ENCODE peak calls at places on chromosomes 1 and 21, in ten cellular contexts. One of them, this sample, is unnamed.

GRCh38 chr1:50978144-50978851 is 8.3 kb downstream of the CDKN2C start:
- DNase-seq in Caki2: peak
- DNase-seq in tibial artery: peak
- DNase-seq in Right ventricle myocardium superior: peak
- DNase-seq in NCI-H1694 treated with DMSO at 0.1 percent for 48 hours: peak
- DNase-seq in upper lobe of right lung: peak
- DNase-seq in HCEC 1CT: peak
- DNase-seq in NCI-H510A treated with DMSO at 0.1 percent for 48 hours: peak
- DNase-seq in stimulated activated CD4-positive, alpha-beta T cell treated with anti-CD3 and anti-CD28 coated beads, Interleukin-12 subunit alpha, Interleukin-12 subunit beta, amount 100 ng/mL, for 48 hours: no peak
- DNase-seq in T47D: peak
- DNase-seq in this sample: peak

GRCh38 chr1:197360068-197360467 is 92.0 kb downstream of the CRB1 start:
- DNase-seq in stimulated activated CD4-positive, alpha-beta T cell treated with anti-CD3 and anti-CD28 coated beads, Interleukin-12 subunit alpha, Interleukin-12 subunit beta, amount 100 ng/mL, for 48 hours: no peak
- DNase-seq in Right ventricle myocardium superior: no peak
- DNase-seq in T47D: no peak
- DNase-seq in HCEC 1CT: no peak
- DNase-seq in upper lobe of right lung: no peak
- DNase-seq in NCI-H1694 treated with DMSO at 0.1 percent for 48 hours: peak
- DNase-seq in NCI-H510A treated with DMSO at 0.1 percent for 48 hours: no peak
- DNase-seq in Caki2: no peak
- DNase-seq in tibial artery: no peak
- DNase-seq in this sample: no peak

GRCh38 chr1:51518033-51518729 is 885 bp downstream of the EPS15 start:
- DNase-seq in tibial artery: peak
- DNase-seq in HCEC 1CT: peak
- DNase-seq in Right ventricle myocardium superior: peak
- DNase-seq in stimulated activated CD4-positive, alpha-beta T cell treated with anti-CD3 and anti-CD28 coated beads, Interleukin-12 subunit alpha, Interleukin-12 subunit beta, amount 100 ng/mL, for 48 hours: no peak
- DNase-seq in Caki2: peak
- DNase-seq in T47D: peak
- DNase-seq in NCI-H510A treated with DMSO at 0.1 percent for 48 hours: peak
- DNase-seq in NCI-H1694 treated with DMSO at 0.1 percent for 48 hours: no peak
- DNase-seq in upper lobe of right lung: peak
- DNase-seq in this sample: peak

GRCh38 chr1:7589080-7589735 is 181.9 kb upstream of the VAMP3 start:
- DNase-seq in NCI-H510A treated with DMSO at 0.1 percent for 48 hours: no peak
- DNase-seq in T47D: no peak
- DNase-seq in Caki2: no peak
- DNase-seq in tibial artery: no peak
- DNase-seq in stimulated activated CD4-positive, alpha-beta T cell treated with anti-CD3 and anti-CD28 coated beads, Interleukin-12 subunit alpha, Interleukin-12 subunit beta, amount 100 ng/mL, for 48 hours: no peak
- DNase-seq in Right ventricle myocardium superior: peak
- DNase-seq in NCI-H1694 treated with DMSO at 0.1 percent for 48 hours: no peak
- DNase-seq in HCEC 1CT: no peak
- DNase-seq in upper lobe of right lung: peak
- DNase-seq in this sample: no peak

GRCh38 chr1:215146252-215146975 is 63.9 kb downstream of the KCNK2 start:
- DNase-seq in NCI-H510A treated with DMSO at 0.1 percent for 48 hours: peak
- DNase-seq in stimulated activated CD4-positive, alpha-beta T cell treated with anti-CD3 and anti-CD28 coated beads, Interleukin-12 subunit alpha, Interleukin-12 subunit beta, amount 100 ng/mL, for 48 hours: no peak
- DNase-seq in Right ventricle myocardium superior: no peak
- DNase-seq in NCI-H1694 treated with DMSO at 0.1 percent for 48 hours: peak
- DNase-seq in T47D: no peak
- DNase-seq in upper lobe of right lung: no peak
- DNase-seq in tibial artery: no peak
- DNase-seq in Caki2: peak
- DNase-seq in HCEC 1CT: peak
- DNase-seq in this sample: peak

GRCh38 chr1:99745061-99745460 is 21.4 kb downstream of the FRRS1 start:
- DNase-seq in upper lobe of right lung: no peak
- DNase-seq in HCEC 1CT: no peak
- DNase-seq in Caki2: no peak
- DNase-seq in stimulated activated CD4-positive, alpha-beta T cell treated with anti-CD3 and anti-CD28 coated beads, Interleukin-12 subunit alpha, Interleukin-12 subunit beta, amount 100 ng/mL, for 48 hours: no peak
- DNase-seq in NCI-H510A treated with DMSO at 0.1 percent for 48 hours: no peak
- DNase-seq in tibial artery: no peak
- DNase-seq in Right ventricle myocardium superior: no peak
- DNase-seq in T47D: no peak
- DNase-seq in NCI-H1694 treated with DMSO at 0.1 percent for 48 hours: no peak
- DNase-seq in this sample: no peak

GRCh38 chr1:104238991-104239390 is 489.3 kb downstream of the AMY1C start:
- DNase-seq in HCEC 1CT: no peak
- DNase-seq in stimulated activated CD4-positive, alpha-beta T cell treated with anti-CD3 and anti-CD28 coated beads, Interleukin-12 subunit alpha, Interleukin-12 subunit beta, amount 100 ng/mL, for 48 hours: no peak
- DNase-seq in NCI-H1694 treated with DMSO at 0.1 percent for 48 hours: no peak
- DNase-seq in T47D: no peak
- DNase-seq in upper lobe of right lung: no peak
- DNase-seq in tibial artery: no peak
- DNase-seq in Right ventricle myocardium superior: no peak
- DNase-seq in Caki2: no peak
- DNase-seq in NCI-H510A treated with DMSO at 0.1 percent for 48 hours: no peak
- DNase-seq in this sample: no peak

GRCh38 chr1:56550132-56550531 is 29.2 kb downstream of the PLPP3 start:
- DNase-seq in T47D: no peak
- DNase-seq in tibial artery: no peak
- DNase-seq in stimulated activated CD4-positive, alpha-beta T cell treated with anti-CD3 and anti-CD28 coated beads, Interleukin-12 subunit alpha, Interleukin-12 subunit beta, amount 100 ng/mL, for 48 hours: no peak
- DNase-seq in Right ventricle myocardium superior: no peak
- DNase-seq in upper lobe of right lung: no peak
- DNase-seq in Caki2: no peak
- DNase-seq in NCI-H1694 treated with DMSO at 0.1 percent for 48 hours: no peak
- DNase-seq in HCEC 1CT: no peak
- DNase-seq in NCI-H510A treated with DMSO at 0.1 percent for 48 hours: no peak
- DNase-seq in this sample: no peak

GRCh38 chr21:41317458-41317857 is 857 bp downstream of the FAM3B start:
- DNase-seq in HCEC 1CT: no peak
- DNase-seq in stimulated activated CD4-positive, alpha-beta T cell treated with anti-CD3 and anti-CD28 coated beads, Interleukin-12 subunit alpha, Interleukin-12 subunit beta, amount 100 ng/mL, for 48 hours: no peak
- DNase-seq in NCI-H1694 treated with DMSO at 0.1 percent for 48 hours: no peak
- DNase-seq in upper lobe of right lung: no peak
- DNase-seq in Caki2: no peak
- DNase-seq in NCI-H510A treated with DMSO at 0.1 percent for 48 hours: peak
- DNase-seq in Right ventricle myocardium superior: no peak
- DNase-seq in T47D: no peak
- DNase-seq in tibial artery: no peak
- DNase-seq in this sample: no peak

GRCh38 chr1:152487871-152488270 is 22.7 kb upstream of the LCE5A start:
- DNase-seq in upper lobe of right lung: no peak
- DNase-seq in HCEC 1CT: no peak
- DNase-seq in Right ventricle myocardium superior: no peak
- DNase-seq in NCI-H510A treated with DMSO at 0.1 percent for 48 hours: no peak
- DNase-seq in NCI-H1694 treated with DMSO at 0.1 percent for 48 hours: no peak
- DNase-seq in Caki2: no peak
- DNase-seq in T47D: no peak
- DNase-seq in stimulated activated CD4-positive, alpha-beta T cell treated with anti-CD3 and anti-CD28 coated beads, Interleukin-12 subunit alpha, Interleukin-12 subunit beta, amount 100 ng/mL, for 48 hours: no peak
- DNase-seq in tibial artery: no peak
- DNase-seq in this sample: no peak

GRCh38 chr1:182114627-182115023 is 53.1 kb upstream of the ZNF648 start:
- DNase-seq in HCEC 1CT: no peak
- DNase-seq in Right ventricle myocardium superior: no peak
- DNase-seq in upper lobe of right lung: no peak
- DNase-seq in Caki2: no peak
- DNase-seq in tibial artery: no peak
- DNase-seq in NCI-H1694 treated with DMSO at 0.1 percent for 48 hours: no peak
- DNase-seq in T47D: no peak
- DNase-seq in stimulated activated CD4-positive, alpha-beta T cell treated with anti-CD3 and anti-CD28 coated beads, Interleukin-12 subunit alpha, Interleukin-12 subunit beta, amount 100 ng/mL, for 48 hours: no peak
- DNase-seq in NCI-H510A treated with DMSO at 0.1 percent for 48 hours: no peak
- DNase-seq in this sample: no peak

GRCh38 chr1:912740-913301 is 10.9 kb upstream of the SAMD11 start:
- DNase-seq in HCEC 1CT: no peak
- DNase-seq in stimulated activated CD4-positive, alpha-beta T cell treated with anti-CD3 and anti-CD28 coated beads, Interleukin-12 subunit alpha, Interleukin-12 subunit beta, amount 100 ng/mL, for 48 hours: no peak
- DNase-seq in tibial artery: peak
- DNase-seq in Caki2: peak
- DNase-seq in upper lobe of right lung: peak
- DNase-seq in NCI-H1694 treated with DMSO at 0.1 percent for 48 hours: no peak
- DNase-seq in Right ventricle myocardium superior: peak
- DNase-seq in NCI-H510A treated with DMSO at 0.1 percent for 48 hours: no peak
- DNase-seq in T47D: no peak
- DNase-seq in this sample: no peak

GRCh38 chr1:208298593-208299233 is 54.5 kb upstream of the PLXNA2 start:
- DNase-seq in tibial artery: peak
- DNase-seq in NCI-H510A treated with DMSO at 0.1 percent for 48 hours: peak
- DNase-seq in T47D: no peak
- DNase-seq in Caki2: no peak
- DNase-seq in stimulated activated CD4-positive, alpha-beta T cell treated with anti-CD3 and anti-CD28 coated beads, Interleukin-12 subunit alpha, Interleukin-12 subunit beta, amount 100 ng/mL, for 48 hours: no peak
- DNase-seq in NCI-H1694 treated with DMSO at 0.1 percent for 48 hours: peak
- DNase-seq in Right ventricle myocardium superior: peak
- DNase-seq in HCEC 1CT: no peak
- DNase-seq in upper lobe of right lung: peak
- DNase-seq in this sample: no peak

GRCh38 chr1:111907321-111907720 is 82.1 kb downstream of the KCND3 start:
- DNase-seq in HCEC 1CT: no peak
- DNase-seq in T47D: no peak
- DNase-seq in stimulated activated CD4-positive, alpha-beta T cell treated with anti-CD3 and anti-CD28 coated beads, Interleukin-12 subunit alpha, Interleukin-12 subunit beta, amount 100 ng/mL, for 48 hours: no peak
- DNase-seq in upper lobe of right lung: no peak
- DNase-seq in NCI-H510A treated with DMSO at 0.1 percent for 48 hours: no peak
- DNase-seq in NCI-H1694 treated with DMSO at 0.1 percent for 48 hours: peak
- DNase-seq in tibial artery: no peak
- DNase-seq in Caki2: no peak
- DNase-seq in Right ventricle myocardium superior: no peak
- DNase-seq in this sample: no peak

GRCh38 chr1:109370712-109371270 is 26.9 kb downstream of the SORT1 start:
- DNase-seq in T47D: no peak
- DNase-seq in Right ventricle myocardium superior: no peak
- DNase-seq in HCEC 1CT: peak
- DNase-seq in tibial artery: no peak
- DNase-seq in NCI-H1694 treated with DMSO at 0.1 percent for 48 hours: no peak
- DNase-seq in stimulated activated CD4-positive, alpha-beta T cell treated with anti-CD3 and anti-CD28 coated beads, Interleukin-12 subunit alpha, Interleukin-12 subunit beta, amount 100 ng/mL, for 48 hours: no peak
- DNase-seq in upper lobe of right lung: no peak
- DNase-seq in Caki2: no peak
- DNase-seq in NCI-H510A treated with DMSO at 0.1 percent for 48 hours: no peak
- DNase-seq in this sample: peak

GRCh38 chr1:17419626-17420328 is 19.7 kb downstream of the RCC2 start:
- DNase-seq in T47D: peak
- DNase-seq in upper lobe of right lung: peak
- DNase-seq in Right ventricle myocardium superior: peak
- DNase-seq in tibial artery: peak
- DNase-seq in HCEC 1CT: peak
- DNase-seq in NCI-H1694 treated with DMSO at 0.1 percent for 48 hours: peak
- DNase-seq in NCI-H510A treated with DMSO at 0.1 percent for 48 hours: peak
- DNase-seq in Caki2: peak
- DNase-seq in stimulated activated CD4-positive, alpha-beta T cell treated with anti-CD3 and anti-CD28 coated beads, Interleukin-12 subunit alpha, Interleukin-12 subunit beta, amount 100 ng/mL, for 48 hours: peak
- DNase-seq in this sample: peak

GRCh38 chr1:187264995-187265602 is 436.4 kb downstream of the PLA2G4A start:
- DNase-seq in T47D: peak
- DNase-seq in Right ventricle myocardium superior: no peak
- DNase-seq in NCI-H1694 treated with DMSO at 0.1 percent for 48 hours: peak
- DNase-seq in upper lobe of right lung: no peak
- DNase-seq in HCEC 1CT: peak
- DNase-seq in tibial artery: no peak
- DNase-seq in Caki2: peak
- DNase-seq in NCI-H510A treated with DMSO at 0.1 percent for 48 hours: peak
- DNase-seq in stimulated activated CD4-positive, alpha-beta T cell treated with anti-CD3 and anti-CD28 coated beads, Interleukin-12 subunit alpha, Interleukin-12 subunit beta, amount 100 ng/mL, for 48 hours: no peak
- DNase-seq in this sample: peak

GRCh38 chr21:28738882-28739281 is 253.8 kb downstream of the LTN1 start:
- DNase-seq in T47D: no peak
- DNase-seq in Caki2: no peak
- DNase-seq in upper lobe of right lung: no peak
- DNase-seq in stimulated activated CD4-positive, alpha-beta T cell treated with anti-CD3 and anti-CD28 coated beads, Interleukin-12 subunit alpha, Interleukin-12 subunit beta, amount 100 ng/mL, for 48 hours: no peak
- DNase-seq in NCI-H510A treated with DMSO at 0.1 percent for 48 hours: no peak
- DNase-seq in NCI-H1694 treated with DMSO at 0.1 percent for 48 hours: no peak
- DNase-seq in tibial artery: no peak
- DNase-seq in Right ventricle myocardium superior: no peak
- DNase-seq in HCEC 1CT: no peak
- DNase-seq in this sample: peak

GRCh38 chr1:111516008-111516535 is 12.6 kb upstream of the ADORA3 start:
- DNase-seq in NCI-H510A treated with DMSO at 0.1 percent for 48 hours: no peak
- DNase-seq in stimulated activated CD4-positive, alpha-beta T cell treated with anti-CD3 and anti-CD28 coated beads, Interleukin-12 subunit alpha, Interleukin-12 subunit beta, amount 100 ng/mL, for 48 hours: no peak
- DNase-seq in T47D: no peak
- DNase-seq in tibial artery: peak
- DNase-seq in Caki2: no peak
- DNase-seq in upper lobe of right lung: peak
- DNase-seq in HCEC 1CT: peak
- DNase-seq in NCI-H1694 treated with DMSO at 0.1 percent for 48 hours: no peak
- DNase-seq in Right ventricle myocardium superior: peak
- DNase-seq in this sample: peak

GRCh38 chr1:21801100-21801499 is 11.0 kb upstream of the LDLRAD2 start:
- DNase-seq in NCI-H1694 treated with DMSO at 0.1 percent for 48 hours: no peak
- DNase-seq in stimulated activated CD4-positive, alpha-beta T cell treated with anti-CD3 and anti-CD28 coated beads, Interleukin-12 subunit alpha, Interleukin-12 subunit beta, amount 100 ng/mL, for 48 hours: no peak
- DNase-seq in Right ventricle myocardium superior: no peak
- DNase-seq in upper lobe of right lung: no peak
- DNase-seq in tibial artery: no peak
- DNase-seq in NCI-H510A treated with DMSO at 0.1 percent for 48 hours: no peak
- DNase-seq in Caki2: peak
- DNase-seq in T47D: no peak
- DNase-seq in HCEC 1CT: peak
- DNase-seq in this sample: no peak

GRCh38 chr21:31490471-31490870 is 146.4 kb upstream of the TIAM1 start:
- DNase-seq in NCI-H510A treated with DMSO at 0.1 percent for 48 hours: no peak
- DNase-seq in Right ventricle myocardium superior: no peak
- DNase-seq in T47D: no peak
- DNase-seq in tibial artery: no peak
- DNase-seq in stimulated activated CD4-positive, alpha-beta T cell treated with anti-CD3 and anti-CD28 coated beads, Interleukin-12 subunit alpha, Interleukin-12 subunit beta, amount 100 ng/mL, for 48 hours: no peak
- DNase-seq in upper lobe of right lung: no peak
- DNase-seq in HCEC 1CT: no peak
- DNase-seq in NCI-H1694 treated with DMSO at 0.1 percent for 48 hours: no peak
- DNase-seq in Caki2: no peak
- DNase-seq in this sample: no peak

GRCh38 chr1:2591581-2592261 is 5.1 kb downstream of the PRXL2B start:
- DNase-seq in NCI-H510A treated with DMSO at 0.1 percent for 48 hours: no peak
- DNase-seq in T47D: no peak
- DNase-seq in tibial artery: peak
- DNase-seq in upper lobe of right lung: peak
- DNase-seq in NCI-H1694 treated with DMSO at 0.1 percent for 48 hours: no peak
- DNase-seq in Caki2: no peak
- DNase-seq in HCEC 1CT: no peak
- DNase-seq in stimulated activated CD4-positive, alpha-beta T cell treated with anti-CD3 and anti-CD28 coated beads, Interleukin-12 subunit alpha, Interleukin-12 subunit beta, amount 100 ng/mL, for 48 hours: no peak
- DNase-seq in Right ventricle myocardium superior: peak
- DNase-seq in this sample: no peak

GRCh38 chr1:205444931-205445652 is 10.8 kb downstream of the BLACAT1 start:
- DNase-seq in HCEC 1CT: no peak
- DNase-seq in Right ventricle myocardium superior: no peak
- DNase-seq in Caki2: no peak
- DNase-seq in upper lobe of right lung: no peak
- DNase-seq in NCI-H510A treated with DMSO at 0.1 percent for 48 hours: peak
- DNase-seq in NCI-H1694 treated with DMSO at 0.1 percent for 48 hours: no peak
- DNase-seq in tibial artery: no peak
- DNase-seq in T47D: no peak
- DNase-seq in stimulated activated CD4-positive, alpha-beta T cell treated with anti-CD3 and anti-CD28 coated beads, Interleukin-12 subunit alpha, Interleukin-12 subunit beta, amount 100 ng/mL, for 48 hours: no peak
- DNase-seq in this sample: no peak

GRCh38 chr21:25243809-25244208 is 363.5 kb downstream of the MRPL39 start:
- DNase-seq in tibial artery: no peak
- DNase-seq in NCI-H510A treated with DMSO at 0.1 percent for 48 hours: no peak
- DNase-seq in T47D: no peak
- DNase-seq in NCI-H1694 treated with DMSO at 0.1 percent for 48 hours: peak
- DNase-seq in upper lobe of right lung: no peak
- DNase-seq in HCEC 1CT: no peak
- DNase-seq in stimulated activated CD4-positive, alpha-beta T cell treated with anti-CD3 and anti-CD28 coated beads, Interleukin-12 subunit alpha, Interleukin-12 subunit beta, amount 100 ng/mL, for 48 hours: no peak
- DNase-seq in Caki2: no peak
- DNase-seq in Right ventricle myocardium superior: no peak
- DNase-seq in this sample: no peak

GRCh38 chr1:85359874-85360708 is 83.7 kb upstream of the BCL10 start:
- DNase-seq in upper lobe of right lung: no peak
- DNase-seq in NCI-H510A treated with DMSO at 0.1 percent for 48 hours: no peak
- DNase-seq in NCI-H1694 treated with DMSO at 0.1 percent for 48 hours: no peak
- DNase-seq in T47D: no peak
- DNase-seq in tibial artery: no peak
- DNase-seq in Caki2: no peak
- DNase-seq in stimulated activated CD4-positive, alpha-beta T cell treated with anti-CD3 and anti-CD28 coated beads, Interleukin-12 subunit alpha, Interleukin-12 subunit beta, amount 100 ng/mL, for 48 hours: no peak
- DNase-seq in Right ventricle myocardium superior: no peak
- DNase-seq in HCEC 1CT: no peak
- DNase-seq in this sample: no peak

GRCh38 chr1:2381741-2382620 is 9.4 kb downstream of the MORN1 start:
- DNase-seq in Right ventricle myocardium superior: peak
- DNase-seq in upper lobe of right lung: peak
- DNase-seq in Caki2: peak
- DNase-seq in NCI-H510A treated with DMSO at 0.1 percent for 48 hours: no peak
- DNase-seq in tibial artery: peak
- DNase-seq in T47D: peak
- DNase-seq in stimulated activated CD4-positive, alpha-beta T cell treated with anti-CD3 and anti-CD28 coated beads, Interleukin-12 subunit alpha, Interleukin-12 subunit beta, amount 100 ng/mL, for 48 hours: peak
- DNase-seq in HCEC 1CT: peak
- DNase-seq in NCI-H1694 treated with DMSO at 0.1 percent for 48 hours: peak
- DNase-seq in this sample: peak

GRCh38 chr1:152459596-152460528 is 45.8 kb upstream of the CRNN start:
- DNase-seq in NCI-H1694 treated with DMSO at 0.1 percent for 48 hours: peak
- DNase-seq in Caki2: peak
- DNase-seq in stimulated activated CD4-positive, alpha-beta T cell treated with anti-CD3 and anti-CD28 coated beads, Interleukin-12 subunit alpha, Interleukin-12 subunit beta, amount 100 ng/mL, for 48 hours: peak
- DNase-seq in HCEC 1CT: peak
- DNase-seq in tibial artery: peak
- DNase-seq in upper lobe of right lung: peak
- DNase-seq in Right ventricle myocardium superior: peak
- DNase-seq in T47D: no peak
- DNase-seq in NCI-H510A treated with DMSO at 0.1 percent for 48 hours: peak
- DNase-seq in this sample: peak

GRCh38 chr1:40303051-40303771 is 13.9 kb downstream of the COL9A2 start:
- DNase-seq in NCI-H1694 treated with DMSO at 0.1 percent for 48 hours: no peak
- DNase-seq in NCI-H510A treated with DMSO at 0.1 percent for 48 hours: no peak
- DNase-seq in tibial artery: no peak
- DNase-seq in stimulated activated CD4-positive, alpha-beta T cell treated with anti-CD3 and anti-CD28 coated beads, Interleukin-12 subunit alpha, Interleukin-12 subunit beta, amount 100 ng/mL, for 48 hours: no peak
- DNase-seq in HCEC 1CT: no peak
- DNase-seq in T47D: no peak
- DNase-seq in Caki2: no peak
- DNase-seq in upper lobe of right lung: no peak
- DNase-seq in Right ventricle myocardium superior: no peak
- DNase-seq in this sample: no peak

This sample was measured in GM12865.